ENCODE peak calls at places on chromosomes 2 and 18, in four cellular contexts. M is K562, R is GM12878, K is HepG2. F is an unnamed sample.

GRCh38 chr2:188978291-188979081 is 4.3 kb downstream of the COL3A1 start:
- DNase-seq in M (no peak), R (peak), K (peak), F (no peak)

GRCh38 chr2:33160217-33160616 is 213.5 kb downstream of the LTBP1 start:
- DNase-seq in M (no peak), R (no peak), K (no peak), F (no peak)

GRCh38 chr2:70541481-70542020 is 12.1 kb downstream of the TGFA start:
- DNase-seq in M (no peak), R (no peak), K (no peak), F (peak)

GRCh38 chr18:23069481-23069880 is 65.8 kb upstream of the CABLES1 start:
- DNase-seq in M (no peak), R (no peak), K (no peak), F (no peak)

GRCh38 chr2:222280795-222281194 is 18.0 kb downstream of the PAX3 start:
- DNase-seq in M (no peak), R (no peak), K (no peak), F (no peak)

GRCh38 chr2:204483497-204484164 is 61.6 kb upstream of the PARD3B start:
- DNase-seq in M (peak), R (no peak), K (peak), F (peak)

GRCh38 chr18:35692866-35693265 is 111.3 kb downstream of the GALNT1 start:
- DNase-seq in M (no peak), R (no peak), K (no peak), F (no peak)

GRCh38 chr2:101967826-101968498 is 23.8 kb upstream of the IL1R2 start:
- DNase-seq in M (no peak), R (no peak), K (no peak), F (no peak)

GRCh38 chr2:197838036-197838435 is 33.6 kb downstream of the PLCL1 start:
- DNase-seq in M (no peak), R (peak), K (no peak), F (no peak)

GRCh38 chr18:32899819-32900218 is 127.0 kb upstream of the KLHL14 start:
- DNase-seq in M (no peak), R (no peak), K (peak), F (no peak)

GRCh38 chr2:42090216-42090615 is 42.4 kb downstream of the PKDCC start:
- DNase-seq in M (no peak), R (no peak), K (no peak), F (no peak)

GRCh38 chr18:69383191-69383590 is 17.5 kb upstream of the DOK6 start:
- DNase-seq in M (no peak), R (no peak), K (no peak), F (no peak)

GRCh38 chr2:224334083-224334482 is 67.8 kb downstream of the FAM124B start:
- DNase-seq in M (no peak), R (no peak), K (no peak), F (no peak)

GRCh38 chr2:96159084-96159830 is 14.0 kb upstream of the DUSP2 start:
- DNase-seq in M (no peak), R (no peak), K (no peak), F (no peak)

GRCh38 chr18:79070486-79070885 is 1.3 kb downstream of the ATP9B start:
- DNase-seq in M (no peak), R (no peak), K (no peak), F (no peak)

GRCh38 chr2:96485751-96486643 is 19.2 kb downstream of the NEURL3 start:
- DNase-seq in M (no peak), R (peak), K (peak), F (no peak)

GRCh38 chr2:200385063-200385635 is 78.7 kb downstream of the SPATS2L start:
- DNase-seq in M (no peak), R (no peak), K (no peak), F (no peak)

GRCh38 chr2:207951734-207952480 is 73.4 kb downstream of the PLEKHM3 start:
- DNase-seq in M (no peak), R (no peak), K (no peak), F (no peak)

GRCh38 chr2:163132850-163133249 is 294.3 kb upstream of the KCNH7 start:
- DNase-seq in M (no peak), R (no peak), K (peak), F (peak)

GRCh38 chr18:78980777-78981651 is 1.4 kb downstream of the SALL3 start:
- DNase-seq in M (no peak), R (no peak), K (no peak), F (no peak)

GRCh38 chr18:77084757-77085035 is 47.9 kb downstream of the MBP start:
- DNase-seq in M (no peak), R (no peak), K (no peak), F (no peak)

GRCh38 chr2:11869423-11869991 is 123.1 kb downstream of the LPIN1 start:
- DNase-seq in M (no peak), R (no peak), K (no peak), F (no peak)

GRCh38 chr2:29448238-29448637 is 333.0 kb downstream of the CLIP4 start:
- DNase-seq in M (no peak), R (no peak), K (no peak), F (no peak)

GRCh38 chr2:237766334-237766733 is 32.2 kb upstream of the RBM44 start:
- DNase-seq in M (no peak), R (no peak), K (no peak), F (no peak)
- TF ChIP-seq BHLHE40 in M (no peak), R (no peak), K (no peak), F (no peak)

DNA sequence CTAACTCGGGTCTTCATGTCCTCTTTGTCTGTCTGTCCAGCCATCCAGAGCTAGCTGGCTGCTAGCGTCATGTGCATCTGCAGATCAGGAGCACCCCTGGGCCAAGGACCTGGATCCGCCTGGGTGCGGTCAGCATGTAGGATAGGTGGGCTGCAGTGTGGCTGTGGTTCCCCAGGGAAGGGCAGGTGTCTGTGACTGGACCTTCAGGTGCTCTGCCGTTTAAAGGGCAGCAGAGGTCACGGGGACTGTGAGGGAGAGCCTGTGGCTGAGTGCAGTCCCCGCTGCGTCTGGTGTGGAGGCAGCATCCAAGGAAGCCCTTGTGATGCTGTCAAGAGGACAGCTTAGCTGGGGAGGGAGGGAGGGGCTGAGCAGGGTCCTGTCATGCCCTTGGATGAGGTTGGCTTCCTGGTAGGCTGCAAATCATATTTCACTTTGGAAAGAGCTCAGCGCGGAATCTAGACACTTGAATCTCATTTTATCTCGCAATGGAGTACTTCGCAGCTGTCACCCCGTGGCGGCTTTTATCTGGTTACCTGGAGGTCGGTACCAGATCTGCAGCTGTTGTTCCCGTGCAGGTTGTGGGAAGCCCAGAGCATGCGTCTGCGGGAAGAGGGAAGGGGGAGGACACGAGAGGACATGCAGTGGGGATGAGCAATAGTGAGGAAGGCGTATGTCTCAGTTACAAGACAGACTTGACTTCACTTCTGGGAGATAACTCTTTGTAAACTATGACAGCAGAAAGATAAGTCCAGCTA is 5.9 kb upstream of the RALB start:
- DNase-seq in M (no peak), R (no peak), K (no peak), F (no peak)
- TF ChIP-seq TARDBP in M (no peak), R (no peak), K (no peak), F (no peak)

GRCh38 chr2:19893520-19894134 is 8.2 kb downstream of the TTC32 start:
- DNase-seq in M (no peak), R (peak), K (no peak), F (no peak)
- TF ChIP-seq BHLHE40 in M (no peak), R (peak), K (no peak), F (no peak)

GRCh38 chr2:151711025-151711424 is 23.3 kb downstream of the NEB start:
- DNase-seq in M (no peak), R (no peak), K (no peak), F (no peak)
- TF ChIP-seq TARDBP in M (no peak), R (no peak), K (no peak), F (no peak)

DNA sequence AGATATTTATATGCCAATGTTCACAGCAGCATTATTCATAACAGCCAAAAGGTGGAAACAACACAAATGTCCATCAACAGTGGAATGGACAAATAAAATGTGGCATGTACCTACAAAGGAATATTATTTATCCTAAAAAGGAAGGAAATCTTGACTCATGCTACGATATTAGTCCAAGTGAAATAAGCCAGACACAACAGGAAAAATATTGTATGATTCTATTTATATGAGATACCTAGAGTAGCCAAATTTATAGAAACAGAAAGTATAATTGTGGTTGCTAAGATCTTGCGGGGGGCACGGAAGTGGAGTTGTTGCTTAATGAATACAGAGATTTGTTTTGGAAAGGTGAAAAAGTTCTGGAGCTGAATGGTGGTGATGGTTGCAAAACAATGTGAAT is 33.0 kb upstream of the CCDC150 start:
- DNase-seq in M (no peak), R (no peak), K (no peak), F (no peak)
- TF ChIP-seq BHLHE40 in M (no peak), R (no peak), K (no peak), F (no peak)

GRCh38 chr18:34401775-34402174 is 177.1 kb upstream of the NOL4 start:
- DNase-seq in M (no peak), R (no peak), K (no peak), F (no peak)

GRCh38 chr18:34397286-34397896 is 172.7 kb upstream of the NOL4 start:
- DNase-seq in M (no peak), R (no peak), K (peak), F (no peak)

GRCh38 chr18:34399892-34400291 is 175.2 kb upstream of the NOL4 start:
- DNase-seq in M (no peak), R (no peak), K (no peak), F (no peak)

GRCh38 chr18:34400837-34401236 is 176.1 kb upstream of the NOL4 start:
- DNase-seq in M (no peak), R (no peak), K (no peak), F (no peak)
- TF ChIP-seq TARDBP in M (no peak), R (no peak), K (no peak), F (no peak)

GRCh38 chr2:183149489-183149888 is 25.2 kb downstream of the NUP35 start:
- DNase-seq in M (no peak), R (no peak), K (no peak), F (no peak)
- TF ChIP-seq BHLHE40 in M (no peak), R (no peak), K (no peak), F (no peak)

F was measured in HEK293T.